ENCODE peak calls at places on chromosomes 13 and 19, in eight cellular contexts. One of them, this sample, is unnamed.

GRCh38 chr13:37175996-37176395 is 70.5 kb upstream of the CSNK1A1L start:
- DNase-seq in GM20000: no peak
- DNase-seq in fibroblast of pulmonary artery: peak; percentile 97
- DNase-seq in H1: no peak
- DNase-seq in uterus: no peak
- DNase-seq in Calu3: no peak
- DNase-seq in pancreas: no peak
- DNase-seq in neural progenitor cell: no peak
- DNase-seq in this sample: no peak

GRCh38 chr19:7806234-7806633 is 23.8 kb upstream of the EVI5L start:
- DNase-seq in GM20000: no peak
- DNase-seq in fibroblast of pulmonary artery: no peak
- DNase-seq in H1: no peak
- DNase-seq in uterus: no peak
- DNase-seq in Calu3: no peak
- DNase-seq in pancreas: no peak
- DNase-seq in neural progenitor cell: no peak
- DNase-seq in this sample: no peak

GRCh38 chr19:44548736-44549135 is 19.3 kb upstream of the CEACAM20 start:
- DNase-seq in GM20000: no peak
- DNase-seq in fibroblast of pulmonary artery: peak; percentile 71
- DNase-seq in H1: no peak
- DNase-seq in uterus: no peak
- DNase-seq in Calu3: no peak
- DNase-seq in pancreas: no peak
- DNase-seq in neural progenitor cell: no peak
- DNase-seq in this sample: no peak

GRCh38 chr13:32443111-32443510 is 15.2 kb upstream of the N4BP2L1 start:
- DNase-seq in GM20000: peak; percentile 55
- DNase-seq in fibroblast of pulmonary artery: peak; percentile 17
- DNase-seq in H1: no peak
- DNase-seq in uterus: no peak
- DNase-seq in Calu3: peak; percentile 17
- DNase-seq in pancreas: no peak
- DNase-seq in neural progenitor cell: no peak
- DNase-seq in this sample: peak; percentile 63

GRCh38 chr19:43806848-43807247 is 4.6 kb upstream of the LYPD5 start:
- DNase-seq in GM20000: no peak
- DNase-seq in fibroblast of pulmonary artery: no peak
- DNase-seq in H1: no peak
- DNase-seq in uterus: no peak
- DNase-seq in Calu3: no peak
- DNase-seq in pancreas: no peak
- DNase-seq in neural progenitor cell: no peak
- DNase-seq in this sample: no peak

GRCh38 chr13:109255457-109255856 is 530.9 kb downstream of the IRS2 start:
- DNase-seq in GM20000: no peak
- DNase-seq in fibroblast of pulmonary artery: no peak
- DNase-seq in H1: no peak
- DNase-seq in uterus: no peak
- DNase-seq in Calu3: no peak
- DNase-seq in pancreas: no peak
- DNase-seq in neural progenitor cell: no peak
- DNase-seq in this sample: no peak

GRCh38 chr13:75787249-75787940 is 151.3 kb downstream of the LMO7 start:
- DNase-seq in GM20000: no peak
- DNase-seq in fibroblast of pulmonary artery: peak; percentile 58
- DNase-seq in H1: no peak
- DNase-seq in uterus: no peak
- DNase-seq in Calu3: no peak
- DNase-seq in pancreas: no peak
- DNase-seq in neural progenitor cell: no peak
- DNase-seq in this sample: no peak

GRCh38 chr13:50286376-50286775 is 271.1 kb downstream of the KCNRG start:
- DNase-seq in GM20000: no peak
- DNase-seq in fibroblast of pulmonary artery: no peak
- DNase-seq in H1: no peak
- DNase-seq in uterus: no peak
- DNase-seq in Calu3: no peak
- DNase-seq in pancreas: no peak
- DNase-seq in neural progenitor cell: no peak
- DNase-seq in this sample: no peak

GRCh38 chr13:38783992-38784875 is 97.4 kb downstream of the FREM2 start:
- DNase-seq in GM20000: no peak
- DNase-seq in fibroblast of pulmonary artery: no peak
- DNase-seq in H1: no peak
- DNase-seq in uterus: no peak
- DNase-seq in Calu3: peak; percentile 28
- DNase-seq in pancreas: peak; percentile 32
- DNase-seq in neural progenitor cell: no peak
- DNase-seq in this sample: no peak

GRCh38 chr13:45055198-45055901 is 65.0 kb upstream of the GTF2F2 start:
- DNase-seq in GM20000: peak; percentile 55
- DNase-seq in fibroblast of pulmonary artery: peak; percentile 88
- DNase-seq in H1: no peak
- DNase-seq in uterus: peak; percentile 49
- DNase-seq in Calu3: peak; percentile 4
- DNase-seq in pancreas: no peak
- DNase-seq in neural progenitor cell: no peak
- DNase-seq in this sample: peak; percentile 57

GRCh38 chr19:52936151-52936957 is 13.1 kb upstream of the ZNF888 start:
- DNase-seq in GM20000: peak; percentile 14
- DNase-seq in fibroblast of pulmonary artery: no peak
- DNase-seq in H1: no peak
- DNase-seq in uterus: no peak
- DNase-seq in Calu3: peak; percentile 35
- DNase-seq in pancreas: no peak
- DNase-seq in neural progenitor cell: no peak
- DNase-seq in this sample: no peak

GRCh38 chr19:56625708-56626107 is 17.3 kb upstream of the SMIM17 start:
- DNase-seq in GM20000: no peak
- DNase-seq in fibroblast of pulmonary artery: no peak
- DNase-seq in H1: no peak
- DNase-seq in uterus: no peak
- DNase-seq in Calu3: no peak
- DNase-seq in pancreas: no peak
- DNase-seq in neural progenitor cell: no peak
- DNase-seq in this sample: no peak

GRCh38 chr19:55070755-55071502 is 4.7 kb upstream of the EPS8L1 start:
- DNase-seq in GM20000: no peak
- DNase-seq in fibroblast of pulmonary artery: peak; percentile 45
- DNase-seq in H1: no peak
- DNase-seq in uterus: no peak
- DNase-seq in Calu3: peak; percentile 94
- DNase-seq in pancreas: no peak
- DNase-seq in neural progenitor cell: no peak
- DNase-seq in this sample: no peak

GRCh38 chr13:79392882-79393563 is 13.0 kb downstream of the RBM26 start:
- DNase-seq in GM20000: no peak
- DNase-seq in fibroblast of pulmonary artery: no peak
- DNase-seq in H1: no peak
- DNase-seq in uterus: no peak
- DNase-seq in Calu3: no peak
- DNase-seq in pancreas: no peak
- DNase-seq in neural progenitor cell: no peak
- DNase-seq in this sample: no peak

GRCh38 chr19:49110567-49110966 is 3.6 kb upstream of the LIN7B start:
- DNase-seq in GM20000: no peak
- DNase-seq in fibroblast of pulmonary artery: peak; percentile 58
- DNase-seq in H1: no peak
- DNase-seq in uterus: no peak
- DNase-seq in Calu3: no peak
- DNase-seq in pancreas: no peak
- DNase-seq in neural progenitor cell: no peak
- DNase-seq in this sample: no peak

GRCh38 chr19:33998302-33998701 is 174.0 kb upstream of the LSM14A start:
- DNase-seq in GM20000: no peak
- DNase-seq in fibroblast of pulmonary artery: no peak
- DNase-seq in H1: no peak
- DNase-seq in uterus: no peak
- DNase-seq in Calu3: no peak
- DNase-seq in pancreas: no peak
- DNase-seq in neural progenitor cell: no peak
- DNase-seq in this sample: no peak

GRCh38 chr13:19153782-19154450 is 27.7 kb downstream of the TUBA3C start:
- DNase-seq in GM20000: no peak
- DNase-seq in fibroblast of pulmonary artery: no peak
- DNase-seq in H1: no peak
- DNase-seq in uterus: no peak
- DNase-seq in Calu3: no peak
- DNase-seq in pancreas: no peak
- DNase-seq in neural progenitor cell: no peak
- DNase-seq in this sample: no peak

GRCh38 chr13:29266261-29266660 is 329.2 kb downstream of the SLC7A1 start:
- DNase-seq in GM20000: no peak
- DNase-seq in fibroblast of pulmonary artery: no peak
- DNase-seq in H1: no peak
- DNase-seq in uterus: no peak
- DNase-seq in Calu3: no peak
- DNase-seq in pancreas: no peak
- DNase-seq in neural progenitor cell: no peak
- DNase-seq in this sample: no peak
- TF ChIP-seq CTCF in GM20000: no peak
- TF ChIP-seq CTCF in fibroblast of pulmonary artery: no peak
- TF ChIP-seq CTCF in H1: peak; percentile 2
- TF ChIP-seq CTCF in uterus: no peak
- TF ChIP-seq CTCF in Calu3: no peak
- TF ChIP-seq CTCF in pancreas: no peak
- TF ChIP-seq CTCF in neural progenitor cell: peak; percentile 7
- TF ChIP-seq CTCF in this sample: peak; percentile 34

DNA sequence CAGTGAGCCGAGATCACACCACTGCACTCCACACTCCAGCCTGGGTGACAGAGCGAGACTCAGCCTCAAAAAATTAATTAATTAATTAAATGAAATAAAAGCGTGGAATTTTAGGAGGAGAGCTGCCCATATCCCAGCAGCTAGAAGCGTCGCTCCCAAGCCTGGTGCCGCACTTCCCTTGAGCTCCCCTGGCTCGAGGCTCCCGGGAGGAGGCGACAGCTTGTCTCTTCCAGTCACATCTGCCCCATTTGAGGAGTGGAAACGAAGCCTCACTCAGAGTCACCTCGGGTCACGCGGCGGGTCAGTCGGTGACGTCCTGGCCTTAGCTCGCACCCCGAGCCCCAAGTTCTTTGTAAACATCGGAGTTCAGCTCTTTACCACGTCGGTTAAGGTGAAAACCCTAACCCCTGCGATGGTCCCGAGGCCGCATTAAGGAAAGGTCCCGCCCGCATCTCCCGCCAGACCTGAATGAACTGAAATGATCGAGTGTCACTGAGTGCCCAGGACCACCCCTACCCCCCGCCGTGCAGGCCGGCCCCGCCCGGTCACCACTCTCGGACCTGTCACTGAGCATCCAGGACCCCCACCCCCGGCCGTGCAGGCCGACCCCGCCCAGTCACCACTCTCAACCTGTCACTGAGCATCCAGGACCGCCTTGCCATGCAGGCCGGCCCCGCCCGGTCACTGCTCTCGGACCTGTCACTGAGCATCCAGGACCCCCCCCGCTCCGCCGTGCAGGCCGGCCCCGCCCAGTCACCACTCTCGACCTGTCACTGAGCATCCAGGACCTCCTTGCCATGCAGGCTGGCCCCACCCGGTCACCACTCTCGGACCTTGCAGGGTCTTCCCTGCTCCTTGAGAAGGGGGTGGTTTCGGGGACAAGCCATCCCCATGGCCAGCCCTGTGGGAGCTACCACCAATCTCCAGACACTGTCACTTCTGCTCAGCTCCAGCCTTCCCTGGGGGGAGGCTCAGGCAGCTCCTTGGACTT is 176.9 kb downstream of the KDM4B start:
- DNase-seq in GM20000: no peak
- DNase-seq in fibroblast of pulmonary artery: no peak
- DNase-seq in H1: no peak
- DNase-seq in uterus: no peak
- DNase-seq in Calu3: no peak
- DNase-seq in pancreas: no peak
- DNase-seq in neural progenitor cell: no peak
- DNase-seq in this sample: no peak
- TF ChIP-seq CTCF in GM20000: no peak
- TF ChIP-seq CTCF in fibroblast of pulmonary artery: no peak
- TF ChIP-seq CTCF in H1: no peak
- TF ChIP-seq CTCF in uterus: no peak
- TF ChIP-seq CTCF in Calu3: no peak
- TF ChIP-seq CTCF in pancreas: no peak
- TF ChIP-seq CTCF in neural progenitor cell: no peak
- TF ChIP-seq CTCF in this sample: no peak

GRCh38 chr13:103067751-103068563 is 1.7 kb upstream of the SLC10A2 start:
- DNase-seq in GM20000: peak; percentile 9
- DNase-seq in fibroblast of pulmonary artery: no peak
- DNase-seq in H1: peak; percentile 64
- DNase-seq in uterus: no peak
- DNase-seq in Calu3: no peak
- DNase-seq in pancreas: no peak
- DNase-seq in neural progenitor cell: no peak
- DNase-seq in this sample: peak; percentile 20
- TF ChIP-seq CTCF in GM20000: no peak
- TF ChIP-seq CTCF in fibroblast of pulmonary artery: no peak
- TF ChIP-seq CTCF in H1: peak; percentile 68
- TF ChIP-seq CTCF in uterus: no peak
- TF ChIP-seq CTCF in Calu3: no peak
- TF ChIP-seq CTCF in pancreas: no peak
- TF ChIP-seq CTCF in neural progenitor cell: no peak
- TF ChIP-seq CTCF in this sample: no peak

GRCh38 chr19:5365905-5366304 is 25.3 kb upstream of the PTPRS start:
- DNase-seq in GM20000: no peak
- DNase-seq in fibroblast of pulmonary artery: no peak
- DNase-seq in H1: no peak
- DNase-seq in uterus: no peak
- DNase-seq in Calu3: no peak
- DNase-seq in pancreas: no peak
- DNase-seq in neural progenitor cell: no peak
- DNase-seq in this sample: no peak

GRCh38 chr19:5369304-5369703 is 28.7 kb upstream of the PTPRS start:
- DNase-seq in GM20000: no peak
- DNase-seq in fibroblast of pulmonary artery: no peak
- DNase-seq in H1: no peak
- DNase-seq in uterus: no peak
- DNase-seq in Calu3: no peak
- DNase-seq in pancreas: no peak
- DNase-seq in neural progenitor cell: no peak
- DNase-seq in this sample: no peak

GRCh38 chr19:5372572-5373200 is 32.1 kb upstream of the PTPRS start:
- DNase-seq in GM20000: no peak
- DNase-seq in fibroblast of pulmonary artery: no peak
- DNase-seq in H1: no peak
- DNase-seq in uterus: no peak
- DNase-seq in Calu3: no peak
- DNase-seq in pancreas: no peak
- DNase-seq in neural progenitor cell: no peak
- DNase-seq in this sample: no peak

GRCh38 chr19:5367530-5368133 is 27.0 kb upstream of the PTPRS start:
- DNase-seq in GM20000: no peak
- DNase-seq in fibroblast of pulmonary artery: no peak
- DNase-seq in H1: no peak
- DNase-seq in uterus: no peak
- DNase-seq in Calu3: no peak
- DNase-seq in pancreas: no peak
- DNase-seq in neural progenitor cell: no peak
- DNase-seq in this sample: no peak

GRCh38 chr19:5369962-5370367 is 29.4 kb upstream of the PTPRS start:
- DNase-seq in GM20000: peak; percentile 62
- DNase-seq in fibroblast of pulmonary artery: peak; percentile 28
- DNase-seq in H1: peak; percentile 33
- DNase-seq in uterus: no peak
- DNase-seq in Calu3: peak; percentile 65
- DNase-seq in pancreas: peak; percentile 37
- DNase-seq in neural progenitor cell: peak; percentile 73
- DNase-seq in this sample: peak; percentile 66
- TF ChIP-seq CTCF in GM20000: peak; percentile 57
- TF ChIP-seq CTCF in fibroblast of pulmonary artery: peak; percentile 71
- TF ChIP-seq CTCF in H1: peak; percentile 96
- TF ChIP-seq CTCF in uterus: no peak
- TF ChIP-seq CTCF in Calu3: peak; percentile 53
- TF ChIP-seq CTCF in pancreas: peak; percentile 40
- TF ChIP-seq CTCF in neural progenitor cell: peak; percentile 80
- TF ChIP-seq CTCF in this sample: peak; percentile 89